ENCODE peak calls at places on chromosomes 13 and 19, in four cellular contexts. P is A549, I is K562, K is GM12878. N is an unnamed sample.

GRCh38 chr13:28753208-28753892 is 34.6 kb upstream of the SLC46A3 start:
- DNase-seq in P (peak; percentile 92), I (no peak), K (no peak), N (no peak)

GRCh38 chr19:29483944-29484581 is 41.7 kb upstream of the VSTM2B start:
- DNase-seq in I (no peak), P (no peak), K (no peak), N (no peak)

GRCh38 chr13:59710995-59711701 is 452.6 kb downstream of the DIAPH3 start:
- DNase-seq in I (no peak), P (no peak), K (no peak), N (no peak)

GRCh38 chr19:22286151-22286810 is at the start of gene ZNF729:
- DNase-seq in K (no peak), I (no peak), P (no peak), N (no peak)

GRCh38 chr13:104006625-104007061 is 940.4 kb upstream of the SLC10A2 start:
- DNase-seq in I (no peak), P (no peak), K (no peak), N (peak; percentile 31)

GRCh38 chr13:99207511-99207910 is 6.9 kb downstream of the UBAC2 start:
- DNase-seq in P (no peak), K (no peak), I (no peak), N (no peak)

GRCh38 chr13:35514801-35515502 is 38.5 kb upstream of the MAB21L1 start:
- DNase-seq in K (no peak), I (no peak), P (no peak), N (no peak)

GRCh38 chr13:64847767-64848166 is 2382.4 kb downstream of the PCDH9 start:
- DNase-seq in P (no peak), I (no peak), K (no peak), N (no peak)

GRCh38 chr13:27536361-27537101 is 83.8 kb downstream of the LNX2 start:
- DNase-seq in I (no peak), P (no peak), K (no peak), N (no peak)

GRCh38 chr19:48812094-48812929 is 1.5 kb upstream of the BCAT2 start:
- DNase-seq in K (no peak), I (peak; percentile 95), P (peak; percentile 53), N (peak; percentile 97)

GRCh38 chr19:41555752-41556151 is 20.2 kb upstream of the CEACAM21 start:
- DNase-seq in K (no peak), P (no peak), I (no peak), N (no peak)

GRCh38 chr19:11425719-11426457 is 6.8 kb upstream of the RGL3 start:
- DNase-seq in I (peak; percentile 39), K (no peak), P (no peak), N (peak; percentile 72)

GRCh38 chr13:48859168-48860105 is 116.3 kb upstream of the FNDC3A start:
- DNase-seq in I (peak; percentile 3), P (no peak), K (no peak), N (no peak)

GRCh38 chr19:45881909-45882528 is 3.9 kb downstream of the IRF2BP1 start:
- DNase-seq in I (peak; percentile 58), P (no peak), K (no peak), N (peak; percentile 17)
- TF ChIP-seq RCOR1 in I (no peak), P (no peak), K (no peak), N (no peak)

DNA sequence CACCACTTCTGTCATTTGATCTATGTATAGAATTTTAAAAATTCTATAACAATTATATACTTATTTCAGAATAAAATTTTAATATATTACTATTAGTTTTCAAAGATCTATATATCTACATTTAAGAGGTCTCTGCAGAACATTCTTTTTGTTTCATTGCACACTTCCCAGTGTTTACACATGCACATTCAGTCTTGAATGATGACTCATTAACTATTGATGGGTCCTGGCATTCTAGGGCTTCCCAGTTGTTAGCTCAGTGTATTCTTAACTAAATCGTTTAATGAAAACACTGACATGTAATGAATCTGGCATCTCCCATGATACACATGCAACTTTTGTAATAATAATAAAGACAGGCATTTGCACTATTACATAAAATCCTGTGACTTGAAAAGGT is 324.6 kb downstream of the KLF12 start:
- DNase-seq in I (no peak), P (peak; percentile 1), K (no peak), N (no peak)
- TF ChIP-seq USF2 in I (no peak), P (no peak), K (no peak), N (no peak)

DNA sequence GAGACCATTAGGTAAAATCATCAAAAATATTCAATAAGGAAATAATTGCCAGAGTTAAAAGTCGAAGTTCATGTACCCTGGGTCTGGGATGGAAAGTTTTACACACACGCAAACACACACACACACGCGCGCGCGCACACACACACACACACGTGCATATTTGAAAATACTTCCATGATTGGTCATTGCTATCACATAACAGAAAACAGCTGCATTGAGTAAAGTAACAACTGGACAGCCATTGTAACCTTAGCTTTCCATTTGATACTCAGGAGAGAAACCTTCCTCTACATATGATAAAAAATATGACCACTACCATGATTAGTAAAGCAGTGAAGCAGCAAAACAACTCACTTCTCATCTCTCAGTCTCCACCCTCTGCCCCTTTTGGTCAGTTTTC is 490.0 kb upstream of the SGCG start:
- DNase-seq in P (no peak), I (no peak), K (no peak), N (no peak)
- TF ChIP-seq CHD2 in P (no peak), I (no peak), K (no peak), N (no peak)

GRCh38 chr19:45163156-45163555 is 2.4 kb upstream of the NKPD1 start:
- DNase-seq in I (no peak), K (no peak), P (no peak), N (no peak)

GRCh38 chr19:45163751-45164150 is 3.0 kb upstream of the NKPD1 start:
- DNase-seq in K (no peak), P (no peak), I (no peak), N (no peak)

GRCh38 chr19:45162464-45163143 is 1.8 kb upstream of the NKPD1 start:
- DNase-seq in K (no peak), I (no peak), P (no peak), N (no peak)

GRCh38 chr19:45166723-45167252 is 6.0 kb upstream of the NKPD1 start:
- DNase-seq in I (no peak), K (no peak), P (no peak), N (no peak)

DNA sequence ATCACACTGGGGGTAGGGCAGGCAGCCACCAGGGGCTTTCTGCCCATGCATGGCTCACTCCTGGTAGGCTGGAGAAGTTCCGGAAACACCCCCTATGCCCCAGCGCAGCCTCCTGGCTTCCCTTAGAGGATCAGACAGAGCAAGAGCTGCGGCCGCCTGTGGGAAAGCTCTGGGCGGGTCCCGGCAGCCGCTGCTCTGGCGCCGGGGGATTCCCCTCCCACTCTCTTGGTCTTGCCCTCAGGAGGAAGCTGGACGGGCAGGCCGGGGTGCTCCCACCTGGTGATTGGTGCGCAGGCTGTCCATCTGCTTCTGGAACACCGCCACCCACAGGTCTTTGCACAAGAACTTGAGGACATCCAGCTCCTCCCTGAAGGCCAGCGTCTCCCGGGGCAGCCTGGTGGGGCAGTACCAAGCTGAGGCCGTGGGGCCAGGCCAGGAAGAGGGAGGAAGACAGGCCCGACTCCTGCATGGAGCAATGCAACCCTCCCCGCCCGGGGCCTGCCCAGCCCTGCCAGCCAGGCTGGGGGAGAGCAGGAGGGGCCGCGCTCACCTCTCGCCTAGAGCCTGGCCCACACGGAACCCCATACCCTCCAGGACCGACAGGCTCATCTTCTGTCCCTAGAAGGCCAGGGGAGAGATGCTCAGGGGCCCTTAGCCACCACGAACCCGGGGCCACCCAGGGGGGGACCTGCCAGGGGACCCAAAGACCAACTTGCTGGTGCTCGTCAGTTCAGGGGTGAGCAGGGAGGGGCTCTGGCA is 4.0 kb upstream of the NKPD1 start:
- DNase-seq in K (peak; percentile 64), I (peak; percentile 54), P (peak; percentile 79), N (no peak)
- TF ChIP-seq RCOR1 in K (no peak), I (no peak), P (no peak), N (no peak)

GRCh38 chr13:23599083-23599925 is 29.1 kb downstream of the TNFRSF19 start:
- DNase-seq in P (no peak), I (no peak), K (no peak), N (no peak)

GRCh38 chr13:23600534-23600933 is 30.3 kb downstream of the TNFRSF19 start:
- DNase-seq in K (no peak), I (no peak), P (no peak), N (no peak)

GRCh38 chr13:23600100-23600499 is 29.9 kb downstream of the TNFRSF19 start:
- DNase-seq in P (no peak), K (no peak), I (no peak), N (no peak)

DNA sequence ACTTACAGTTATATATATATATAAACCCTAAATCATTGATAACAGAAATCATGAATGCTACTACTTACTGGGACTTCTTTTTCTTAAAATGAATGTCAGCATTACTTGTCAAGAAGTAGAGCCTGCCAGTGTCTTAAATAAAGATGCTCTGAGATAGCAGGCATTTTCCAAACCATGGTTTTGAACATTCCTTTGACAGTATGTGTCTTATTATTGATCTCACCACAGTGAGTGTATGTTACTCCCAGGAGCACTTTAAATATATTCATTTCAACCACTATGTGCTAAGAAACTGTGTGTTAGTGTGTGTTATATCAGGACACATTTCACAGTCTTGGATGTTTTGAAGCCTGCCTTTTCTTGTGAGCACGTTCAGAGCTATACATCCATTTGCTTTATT is 28.2 kb downstream of the TNFRSF19 start:
- DNase-seq in P (no peak), K (no peak), I (no peak), N (no peak)
- TF ChIP-seq USF2 in P (no peak), K (no peak), I (no peak), N (no peak)

DNA sequence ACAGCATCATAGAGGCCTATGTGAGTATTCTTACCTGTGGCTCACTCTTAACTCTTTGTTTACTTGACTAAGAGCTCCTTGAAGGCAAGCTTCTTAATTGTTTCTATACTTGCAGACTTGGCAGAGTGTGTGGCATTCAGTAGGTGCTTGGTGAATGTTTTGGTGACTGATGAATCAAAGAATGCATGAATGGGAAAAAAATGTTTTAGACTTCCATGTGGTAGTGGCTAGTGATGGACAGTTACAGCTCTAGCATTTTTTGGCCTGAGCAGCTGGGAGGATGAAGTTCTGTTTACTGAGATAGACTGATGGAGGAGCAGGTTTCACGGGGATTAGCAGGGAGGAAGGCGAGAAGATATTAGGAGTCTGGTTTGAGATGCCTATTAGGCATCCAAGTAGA is 13.6 kb downstream of the HAS1 start:
- DNase-seq in I (no peak), P (no peak), K (no peak), N (no peak)
- TF ChIP-seq CHD2 in I (no peak), P (no peak), K (no peak), N (no peak)

GRCh38 chr19:5319516-5319915 is 21.1 kb downstream of the PTPRS start:
- DNase-seq in K (no peak), P (no peak), I (no peak), N (no peak)

GRCh38 chr19:5323475-5323811 is 17.2 kb downstream of the PTPRS start:
- DNase-seq in P (no peak), K (no peak), I (no peak), N (no peak)

GRCh38 chr19:5324947-5325346 is 15.7 kb downstream of the PTPRS start:
- DNase-seq in P (no peak), K (no peak), I (no peak), N (no peak)

GRCh38 chr19:5321066-5321642 is 19.5 kb downstream of the PTPRS start:
- DNase-seq in K (no peak), I (no peak), P (no peak), N (no peak)

GRCh38 chr19:5321851-5322681 is 18.5 kb downstream of the PTPRS start:
- DNase-seq in I (peak; percentile 62), K (peak; percentile 72), P (no peak), N (peak; percentile 51)
- TF ChIP-seq RCOR1 in I (no peak), K (no peak), P (no peak), N (no peak)

DNA sequence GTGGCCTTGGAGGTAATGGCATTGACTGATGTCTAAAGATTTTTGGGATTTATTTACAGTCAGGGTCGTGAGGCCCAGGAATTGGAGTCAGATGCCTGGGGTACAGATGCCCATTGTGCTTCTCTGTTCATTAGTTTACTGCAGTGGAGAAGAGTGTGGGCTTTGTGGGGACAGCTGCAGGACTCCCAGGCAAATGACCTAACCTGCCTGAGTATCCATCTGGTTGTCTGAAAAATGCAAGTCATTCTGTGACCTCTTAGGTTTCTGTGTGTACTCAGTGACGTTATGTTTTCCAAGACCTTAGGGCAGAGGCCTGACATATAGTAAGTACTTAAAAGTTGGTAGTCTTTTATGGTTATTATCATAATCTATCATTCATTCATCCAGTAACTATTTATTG is 60.5 kb downstream of the SPATA13 start:
- DNase-seq in K (no peak), I (peak; percentile 3), P (peak; percentile 76), N (no peak)
- TF ChIP-seq USF2 in K (no peak), I (no peak), P (no peak), N (no peak)

N was measured in SK-N-SH.